ENCODE peak calls at places on chromosomes 7 and 10, in seven cellular contexts. M is brain microvascular endothelial cell, X is RPMI8226, D is endothelial cell, K is NCI-H1092, L is hippocampal formation, V is T-helper 9 cell. I is an unnamed sample.
A peak's percentile ranks its signal among the peaks of the same experiment; 100 is the strongest.

GRCh38 chr7:31074403-31074802 is 22.3 kb downstream of the ADCYAP1R1 start:
- DNase-seq in X (no peak), V (no peak), L (no peak), K (no peak), D (no peak), M (no peak), I (no peak)

GRCh38 chr7:135169141-135169935 is 1.2 kb downstream of the CYREN start:
- DNase-seq in K (no peak), X (peak; percentile 86), M (peak; percentile 37), D (peak; percentile 44), V (peak; percentile 48), L (no peak), I (peak; percentile 41)

GRCh38 chr10:132075909-132076577 is 10.3 kb downstream of the JAKMIP3 start:
- DNase-seq in K (no peak), L (no peak), V (no peak), D (no peak), M (no peak), X (no peak), I (no peak)

GRCh38 chr7:131008840-131009651 is 275.0 kb upstream of the KLF14 start:
- DNase-seq in K (no peak), D (no peak), X (no peak), L (no peak), V (no peak), M (no peak), I (peak; percentile 80)

GRCh38 chr10:26365681-26366327 is 72.3 kb upstream of the APBB1IP start:
- DNase-seq in X (no peak), V (no peak), K (no peak), M (no peak), L (no peak), D (no peak), I (no peak)

GRCh38 chr10:32190890-32191491 is 134.8 kb upstream of the KIF5B start:
- DNase-seq in D (no peak), X (peak; percentile 57), V (no peak), L (peak; percentile 39), M (no peak), K (no peak), I (peak; percentile 46)

GRCh38 chr10:5582736-5583135 is 58.0 kb downstream of the CALML3 start:
- DNase-seq in K (no peak), L (no peak), D (no peak), V (no peak), X (no peak), M (no peak), I (no peak)

GRCh38 chr7:33750177-33750576 is 155.2 kb upstream of the BMPER start:
- DNase-seq in M (peak; percentile 33), K (no peak), V (no peak), D (no peak), L (no peak), X (no peak), I (no peak)

GRCh38 chr10:33224251-33224965 is 110.1 kb downstream of the NRP1 start:
- DNase-seq in X (no peak), D (no peak), K (no peak), V (no peak), L (no peak), M (peak; percentile 43), I (no peak)

GRCh38 chr10:132924046-132924952 is 18.1 kb downstream of the CFAP46 start:
- DNase-seq in X (no peak), D (no peak), V (no peak), K (no peak), L (no peak), M (no peak), I (no peak)

GRCh38 chr7:69739906-69740545 is 141.8 kb downstream of the AUTS2 start:
- DNase-seq in K (no peak), V (no peak), D (no peak), X (peak; percentile 41), M (no peak), L (no peak), I (peak; percentile 5)

GRCh38 chr7:74271742-74272141 is 17.5 kb upstream of the CLIP2 start:
- DNase-seq in K (no peak), X (no peak), V (no peak), D (no peak), L (no peak), M (no peak), I (peak; percentile 48)